ENCODE peak calls at places on chromosomes 16 and 17, in six cellular contexts. J, R, X, N, V and S are unnamed samples.

GRCh38 chr17:59825533-59826316 is 67.0 kb downstream of the TUBD1 start:
- DNase-seq in N (no peak), R (no peak), V (no peak), J (peak), X (no peak), S (peak)

GRCh38 chr17:15220785-15221184 is 44.3 kb downstream of the PMP22 start:
- DNase-seq in R (no peak), J (no peak), N (no peak), X (no peak), V (no peak), S (no peak)

GRCh38 chr17:53353919-53354351 is 468.8 kb upstream of the KIF2B start:
- DNase-seq in V (no peak), J (peak), N (no peak), R (no peak), X (no peak), S (peak)

GRCh38 chr17:32350662-32351418 is 883 bp downstream of the ZNF207 start:
- DNase-seq in N (no peak), X (no peak), R (peak), V (peak), J (peak), S (peak)

GRCh38 chr16:75319513-75320401 is 68.3 kb upstream of the BCAR1 start:
- DNase-seq in X (no peak), V (no peak), J (peak), R (no peak), N (no peak), S (peak)

GRCh38 chr16:68771922-68772681 is 35.0 kb downstream of the CDH1 start:
- DNase-seq in R (no peak), J (no peak), V (no peak), X (no peak), N (no peak), S (no peak)

GRCh38 chr17:3809135-3809534 is 8.1 kb upstream of the ITGAE start:
- DNase-seq in R (no peak), X (no peak), N (no peak), J (no peak), V (no peak), S (no peak)

GRCh38 chr16:85752511-85753420 is 1.9 kb upstream of the C16orf74 start:
- DNase-seq in J (peak), V (no peak), X (no peak), N (peak), R (no peak), S (no peak)

GRCh38 chr17:8121531-8122390 is 2.1 kb downstream of the HES7 start:
- DNase-seq in V (peak), J (peak), R (no peak), N (peak), X (peak), S (peak)

GRCh38 chr17:42221886-42222745 is 27.8 kb upstream of the GHDC start:
- DNase-seq in V (peak), J (peak), R (no peak), N (no peak), X (no peak), S (peak)

GRCh38 chr16:59612094-59612493 is 878.0 kb upstream of the GOT2 start:
- DNase-seq in J (no peak), X (no peak), V (no peak), N (no peak), R (no peak), S (no peak)

GRCh38 chr16:77057161-77057736 is 133.7 kb upstream of the MON1B start:
- DNase-seq in X (no peak), J (no peak), V (no peak), N (no peak), R (no peak), S (no peak)

GRCh38 chr16:27798241-27798640 is 248.3 kb downstream of the KATNIP start:
- DNase-seq in J (no peak), X (no peak), V (no peak), R (no peak), N (no peak), S (no peak)

GRCh38 chr16:85474808-85475207 is 138.3 kb upstream of the GSE1 start:
- DNase-seq in X (no peak), J (no peak), V (no peak), R (no peak), N (no peak), S (no peak)

GRCh38 chr17:67139784-67140665 is 95.7 kb downstream of the CACNG1 start:
- DNase-seq in V (no peak), X (no peak), R (no peak), N (no peak), J (no peak), S (peak)

GRCh38 chr17:71461504-71462197 is 659.2 kb upstream of the SOX9 start:
- DNase-seq in R (no peak), X (no peak), J (no peak), V (no peak), N (no peak), S (no peak)

GRCh38 chr17:38703742-38704644 is 1.1 kb upstream of the MLLT6 start:
- DNase-seq in V (peak), R (peak), N (peak), X (peak), J (no peak), S (no peak)

GRCh38 chr16:1678500-1679098 is 520 bp downstream of the JPT2 start:
- DNase-seq in V (peak), X (no peak), R (peak), N (peak), J (peak), S (no peak)

GRCh38 chr16:56625140-56625942 is at the start of gene MT1E:
- DNase-seq in X (no peak), V (no peak), R (peak), N (peak), J (peak), S (peak)

GRCh38 chr17:59154335-59154720 is 658 bp downstream of the SKA2 start:
- DNase-seq in R (no peak), V (no peak), N (peak), X (peak), J (peak), S (no peak)

GRCh38 chr17:2067559-2067958 is 12.7 kb downstream of the HIC1 start:
- DNase-seq in J (no peak), N (no peak), R (no peak), X (no peak), V (no peak), S (peak)

GRCh38 chr17:74369221-74369620 is 1.9 kb downstream of the GPR142 start:
- DNase-seq in J (no peak), V (no peak), R (peak), N (no peak), X (no peak), S (no peak)

GRCh38 chr17:31092475-31093064 is 2.2 kb upstream of the NF1 start:
- DNase-seq in J (no peak), N (no peak), V (no peak), X (no peak), R (no peak), S (no peak)

GRCh38 chr17:45261577-45262515 is at the start of gene SPATA32:
- DNase-seq in X (peak), V (peak), J (peak), R (no peak), N (peak), S (no peak)

GRCh38 chr17:77883213-77883650 is 75.3 kb upstream of the TNRC6C start:
- DNase-seq in X (no peak), N (no peak), J (no peak), R (no peak), V (no peak), S (no peak)

GRCh38 chr16:9159839-9160550 is 68.6 kb downstream of the HAPSTR1 start:
- DNase-seq in V (peak), X (peak), N (peak), R (no peak), J (peak), S (peak)

GRCh38 chr17:30278032-30278431 is 13.7 kb downstream of the BLMH start:
- DNase-seq in R (no peak), V (no peak), N (no peak), J (peak), X (no peak), S (peak)

GRCh38 chr17:29347831-29348281 is 42.3 kb upstream of the TAOK1 start:
- DNase-seq in J (peak), N (no peak), V (no peak), X (no peak), R (no peak), S (peak)

GRCh38 chr16:70577256-70577698 is 53.7 kb downstream of the SF3B3 start:
- DNase-seq in X (no peak), J (peak), N (no peak), V (no peak), R (peak), S (peak)

GRCh38 chr17:46764709-46765401 is 53.6 kb downstream of the WNT3 start:
- DNase-seq in J (peak), N (no peak), R (no peak), X (no peak), V (no peak), S (peak)

GRCh38 chr17:61384384-61385090 is 15.1 kb upstream of the TBX2 start:
- DNase-seq in J (no peak), X (no peak), V (no peak), N (no peak), R (no peak), S (no peak)

GRCh38 chr17:34916120-34916519 is 45.1 kb downstream of the CCT6B start:
- DNase-seq in R (no peak), N (no peak), V (no peak), X (no peak), J (no peak), S (no peak)

GRCh38 chr17:34913001-34913400 is 48.3 kb downstream of the CCT6B start:
- DNase-seq in R (no peak), V (no peak), X (no peak), N (no peak), J (no peak), S (no peak)

DNA sequence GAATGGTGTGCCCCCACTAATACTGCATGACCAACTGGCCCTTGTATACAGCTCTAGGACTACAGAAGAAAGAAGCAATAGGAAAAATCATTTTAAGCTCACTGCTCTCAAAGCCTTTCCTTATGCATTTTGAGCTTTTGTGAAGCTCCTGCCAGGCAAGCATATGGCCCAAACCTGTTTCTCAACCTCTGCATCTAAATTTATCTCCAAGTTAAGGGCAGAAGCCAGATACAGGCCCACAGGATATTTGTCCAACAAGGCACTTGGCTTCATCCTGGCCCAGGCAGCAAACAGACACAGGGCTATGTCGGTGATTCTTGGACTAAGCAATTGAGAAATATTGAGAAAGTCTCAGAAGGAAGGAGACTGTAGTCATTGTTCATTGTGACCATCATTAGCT is 43.9 kb downstream of the CCT6B start:
- DNase-seq in R (no peak), N (no peak), J (no peak), X (no peak), V (no peak), S (no peak)
- TF ChIP-seq CTCF in R (no peak), N (no peak), J (no peak), X (no peak), V (no peak), S (no peak)

DNA sequence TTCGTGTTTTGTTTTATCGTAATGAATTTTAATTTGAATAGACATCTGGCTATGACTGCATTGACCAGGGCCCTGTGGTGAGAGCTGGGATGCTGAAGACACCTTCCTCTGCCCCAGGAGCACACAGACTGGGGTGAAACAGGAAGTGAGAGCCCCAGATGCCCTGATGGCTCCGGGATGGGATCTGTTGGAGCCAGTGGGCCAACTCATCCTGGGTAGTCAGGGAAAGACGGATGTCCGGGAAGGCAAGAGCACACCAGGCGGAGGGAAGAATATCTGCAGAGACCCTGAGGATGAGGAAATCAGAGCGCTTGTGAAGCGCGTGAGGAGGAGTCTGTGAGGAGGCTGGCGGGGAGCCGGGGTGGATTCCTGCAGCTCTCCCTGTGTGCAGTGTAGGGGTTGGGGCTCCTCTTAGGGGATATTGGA is 71.5 kb upstream of the LGALS9 start:
- DNase-seq in X (no peak), J (peak), N (peak), V (no peak), R (no peak), S (peak)
- TF ChIP-seq CTCF in X (no peak), J (peak), N (no peak), V (no peak), R (no peak), S (peak)

GRCh38 chr17:81713004-81713555 is 996 bp downstream of the SLC25A10 start:
- DNase-seq in V (no peak), J (no peak), R (no peak), X (no peak), N (peak), S (no peak)

GRCh38 chr17:81710514-81711308 is 1.4 kb upstream of the SLC25A10 start:
- DNase-seq in X (no peak), R (no peak), J (no peak), V (no peak), N (peak), S (no peak)

GRCh38 chr17:81713556-81714411 is 1.7 kb downstream of the SLC25A10 start:
- DNase-seq in R (no peak), J (no peak), N (peak), X (no peak), V (no peak), S (no peak)

GRCh38 chr17:81711814-81712467 is at the start of gene SLC25A10:
- DNase-seq in N (peak), V (peak), R (peak), X (peak), J (peak), S (peak)

GRCh38 chr17:81712468-81713003 is 452 bp downstream of the SLC25A10 start:
- DNase-seq in X (peak), R (no peak), N (no peak), J (no peak), V (no peak), S (no peak)
- TF ChIP-seq CTCF in X (peak), R (no peak), N (no peak), J (no peak), V (no peak), S (peak)

GRCh38 chr16:7324306-7324705 is 8.3 kb upstream of the RBFOX1 start:
- DNase-seq in X (no peak), R (no peak), V (no peak), J (no peak), N (no peak), S (no peak)

GRCh38 chr16:7317982-7318381 is 14.7 kb upstream of the RBFOX1 start:
- DNase-seq in V (no peak), N (no peak), J (no peak), R (no peak), X (no peak), S (no peak)

GRCh38 chr16:7318661-7319060 is 14.0 kb upstream of the RBFOX1 start:
- DNase-seq in N (no peak), J (no peak), X (no peak), V (no peak), R (no peak), S (no peak)

GRCh38 chr16:7319514-7319913 is 13.1 kb upstream of the RBFOX1 start:
- DNase-seq in R (no peak), V (no peak), J (no peak), X (no peak), N (no peak), S (no peak)

DNA sequence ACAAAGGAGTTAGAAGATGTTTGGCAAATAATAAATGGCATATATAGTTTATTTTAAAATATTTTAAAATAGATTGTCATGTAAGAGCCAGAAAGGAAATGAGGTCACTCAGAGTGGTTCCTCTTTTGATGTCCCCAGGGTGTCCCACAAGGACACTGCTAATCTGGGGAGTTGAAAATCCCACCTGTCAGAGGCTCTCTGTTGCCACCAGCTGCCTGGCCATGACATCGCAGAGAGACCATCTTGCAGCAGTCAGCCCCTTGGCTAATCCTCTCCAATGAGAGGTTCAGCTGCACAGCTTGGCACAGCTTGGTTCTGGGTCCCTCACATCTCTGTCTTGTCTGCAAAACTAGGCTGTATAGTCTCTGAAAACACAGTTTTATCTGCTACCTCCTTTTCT is 11.0 kb upstream of the RBFOX1 start:
- DNase-seq in R (no peak), V (no peak), J (no peak), N (no peak), X (no peak), S (no peak)
- TF ChIP-seq CTCF in R (no peak), V (no peak), J (no peak), N (no peak), X (no peak), S (no peak)

GRCh38 chr17:79721993-79722671 is 8.6 kb upstream of the ENPP7 start:
- DNase-seq in X (no peak), J (no peak), R (no peak), N (no peak), V (no peak), S (no peak)
- TF ChIP-seq CTCF in X (peak), J (no peak), R (no peak), N (no peak), V (no peak), S (peak)

GRCh38 chr17:55057184-55057583 is 88.6 kb downstream of the STXBP4 start:
- DNase-seq in R (no peak), J (no peak), X (no peak), N (no peak), V (no peak), S (no peak)

GRCh38 chr17:55054429-55054828 is 85.9 kb downstream of the STXBP4 start:
- DNase-seq in R (no peak), X (no peak), V (no peak), N (no peak), J (no peak), S (no peak)

GRCh38 chr17:55056530-55056929 is 88.0 kb downstream of the STXBP4 start:
- DNase-seq in J (no peak), V (no peak), N (no peak), X (no peak), R (no peak), S (peak)

GRCh38 chr17:55059724-55060123 is 91.2 kb downstream of the STXBP4 start:
- DNase-seq in V (no peak), J (no peak), R (no peak), X (no peak), N (no peak), S (no peak)

DNA sequence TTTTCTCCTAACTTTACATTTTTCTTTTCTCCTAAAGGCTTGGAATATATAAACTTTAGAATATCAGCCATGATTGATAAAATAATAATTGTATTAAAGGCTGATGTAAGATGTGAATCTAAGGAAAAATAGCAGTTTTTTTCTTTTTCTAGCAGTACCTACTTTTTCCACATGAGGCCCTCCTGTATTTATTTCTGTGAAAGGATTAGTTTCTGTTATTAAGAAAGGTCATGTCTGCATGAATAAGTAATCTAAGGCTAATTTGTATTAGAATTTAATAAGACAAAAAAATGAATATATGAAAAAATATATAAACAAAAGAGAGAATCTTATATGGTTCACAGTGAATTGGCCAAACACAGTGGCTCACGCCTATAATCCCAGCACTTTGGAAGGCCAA is 85.3 kb downstream of the STXBP4 start:
- DNase-seq in N (no peak), V (no peak), J (peak), X (no peak), R (no peak), S (peak)
- TF ChIP-seq CTCF in N (no peak), V (peak), J (no peak), X (peak), R (no peak), S (peak)

GRCh38 chr16:57743458-57743857 is 7.9 kb downstream of the KATNB1 start:
- DNase-seq in V (no peak), X (no peak), J (no peak), N (no peak), R (no peak), S (no peak)
- TF ChIP-seq CTCF in V (no peak), X (no peak), J (no peak), N (no peak), R (no peak), S (no peak)

GRCh38 chr17:34671191-34671590 is 91.8 kb downstream of the TMEM132E start:
- DNase-seq in N (no peak), J (no peak), X (no peak), V (no peak), R (no peak), S (no peak)
- TF ChIP-seq CTCF in N (no peak), J (no peak), X (no peak), V (no peak), R (no peak), S (no peak)

DNA sequence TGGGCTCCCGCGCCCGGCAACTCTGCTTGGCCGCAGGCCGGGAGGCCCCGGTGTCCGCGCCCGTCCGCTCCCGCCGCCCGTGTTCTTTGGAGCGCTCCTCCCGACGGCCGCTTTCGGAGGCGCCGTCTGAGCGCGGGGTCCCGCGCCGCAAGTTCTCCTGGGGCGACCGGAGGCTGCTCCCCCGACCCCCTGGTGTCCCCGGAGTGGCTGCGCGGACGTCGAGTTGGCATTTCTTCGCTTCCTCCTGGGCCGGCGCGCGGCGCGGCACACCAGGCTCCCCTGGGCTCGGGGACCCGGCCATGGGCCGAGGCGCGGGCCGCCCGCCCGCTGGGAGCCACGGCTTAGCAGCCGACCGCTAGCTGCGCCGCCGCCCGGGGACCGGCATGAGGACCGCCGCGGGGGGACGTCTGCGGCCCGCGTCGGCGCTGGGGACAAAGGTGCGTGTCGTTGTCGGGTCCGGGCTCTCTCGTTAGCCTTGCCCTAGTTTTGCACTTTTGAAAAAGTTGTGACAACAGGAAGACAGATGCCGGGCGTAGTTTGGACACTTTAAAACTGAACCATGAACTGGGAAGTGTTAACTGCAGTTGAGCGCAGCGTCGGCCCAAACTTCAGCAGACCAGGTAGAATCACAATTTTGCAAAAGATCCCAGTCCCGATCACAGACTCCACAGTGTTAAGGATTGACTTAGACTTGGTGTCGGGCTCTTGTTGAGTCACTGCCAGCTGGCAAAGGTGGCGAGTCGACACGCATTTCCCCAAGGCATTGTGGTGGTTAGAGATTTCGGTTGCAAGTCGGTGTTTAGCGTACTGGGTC is 700 bp downstream of the UBN1 start:
- DNase-seq in J (peak), R (peak), X (peak), N (peak), V (peak), S (peak)
- TF ChIP-seq CTCF in J (no peak), R (no peak), X (peak), N (no peak), V (no peak), S (no peak)